ENCODE peak calls at places on chromosome 1, in eight cellular contexts. One of them, this sample, is unnamed.

GRCh38 chr1:30511563-30512252 is 211.7 kb downstream of the MATN1 start:
- DNase-seq in Peyer's patch: no peak
- DNase-seq in right lobe of liver: no peak
- DNase-seq in A549: peak
- DNase-seq in K562: no peak
- DNase-seq in stomach: peak
- DNase-seq in ovary: no peak
- DNase-seq in endothelial cell of umbilical vein: no peak
- DNase-seq in this sample: no peak

GRCh38 chr1:24765308-24765988 is 20.2 kb downstream of the CLIC4 start:
- DNase-seq in Peyer's patch: no peak
- DNase-seq in right lobe of liver: no peak
- DNase-seq in A549: no peak
- DNase-seq in K562: peak
- DNase-seq in stomach: no peak
- DNase-seq in ovary: no peak
- DNase-seq in endothelial cell of umbilical vein: peak
- DNase-seq in this sample: no peak

GRCh38 chr1:191284175-191284574 is 806.5 kb upstream of the BRINP3 start:
- DNase-seq in Peyer's patch: no peak
- DNase-seq in right lobe of liver: no peak
- DNase-seq in A549: no peak
- DNase-seq in K562: no peak
- DNase-seq in stomach: no peak
- DNase-seq in ovary: no peak
- DNase-seq in endothelial cell of umbilical vein: no peak
- DNase-seq in this sample: no peak

GRCh38 chr1:201769966-201770365 is 59.0 kb upstream of the IPO9 start:
- DNase-seq in Peyer's patch: no peak
- DNase-seq in right lobe of liver: no peak
- DNase-seq in A549: no peak
- DNase-seq in K562: no peak
- DNase-seq in stomach: no peak
- DNase-seq in ovary: no peak
- DNase-seq in endothelial cell of umbilical vein: peak
- DNase-seq in this sample: no peak

GRCh38 chr1:27960762-27961645 is 1.2 kb downstream of the XKR8 start:
- DNase-seq in Peyer's patch: peak
- DNase-seq in right lobe of liver: peak
- DNase-seq in A549: no peak
- DNase-seq in K562: no peak
- DNase-seq in stomach: no peak
- DNase-seq in ovary: no peak
- DNase-seq in endothelial cell of umbilical vein: peak
- DNase-seq in this sample: peak

GRCh38 chr1:144101397-144102050 is 129.7 kb upstream of the FAM72C start:
- DNase-seq in Peyer's patch: peak
- DNase-seq in right lobe of liver: peak
- DNase-seq in A549: peak
- DNase-seq in K562: no peak
- DNase-seq in stomach: peak
- DNase-seq in ovary: peak
- DNase-seq in endothelial cell of umbilical vein: peak
- DNase-seq in this sample: peak

GRCh38 chr1:56576880-56577858 is 2.2 kb downstream of the PLPP3 start:
- DNase-seq in Peyer's patch: no peak
- DNase-seq in right lobe of liver: no peak
- DNase-seq in A549: peak
- DNase-seq in K562: no peak
- DNase-seq in stomach: no peak
- DNase-seq in ovary: no peak
- DNase-seq in endothelial cell of umbilical vein: peak
- DNase-seq in this sample: no peak

GRCh38 chr1:91684599-91685196 is 184.0 kb downstream of the CDC7 start:
- DNase-seq in Peyer's patch: no peak
- DNase-seq in right lobe of liver: no peak
- DNase-seq in A549: no peak
- DNase-seq in K562: no peak
- DNase-seq in stomach: no peak
- DNase-seq in ovary: no peak
- DNase-seq in endothelial cell of umbilical vein: peak
- DNase-seq in this sample: no peak

GRCh38 chr1:232283864-232284263 is 346.1 kb downstream of the SIPA1L2 start:
- DNase-seq in Peyer's patch: no peak
- DNase-seq in right lobe of liver: no peak
- DNase-seq in A549: no peak
- DNase-seq in K562: no peak
- DNase-seq in stomach: no peak
- DNase-seq in ovary: no peak
- DNase-seq in endothelial cell of umbilical vein: no peak
- DNase-seq in this sample: no peak

GRCh38 chr1:161114556-161114955 is 3.3 kb downstream of the PFDN2 start:
- DNase-seq in Peyer's patch: no peak
- DNase-seq in right lobe of liver: no peak
- DNase-seq in A549: no peak
- DNase-seq in K562: no peak
- DNase-seq in stomach: no peak
- DNase-seq in ovary: no peak
- DNase-seq in endothelial cell of umbilical vein: no peak
- DNase-seq in this sample: no peak

GRCh38 chr1:192550922-192551534 is 24.5 kb upstream of the RGS1 start:
- DNase-seq in Peyer's patch: no peak
- DNase-seq in right lobe of liver: no peak
- DNase-seq in A549: peak
- DNase-seq in K562: no peak
- DNase-seq in stomach: no peak
- DNase-seq in ovary: no peak
- DNase-seq in endothelial cell of umbilical vein: peak
- DNase-seq in this sample: no peak

GRCh38 chr1:181324797-181325616 is 158.3 kb upstream of the CACNA1E start:
- DNase-seq in Peyer's patch: no peak
- DNase-seq in right lobe of liver: no peak
- DNase-seq in A549: peak
- DNase-seq in K562: no peak
- DNase-seq in stomach: no peak
- DNase-seq in ovary: no peak
- DNase-seq in endothelial cell of umbilical vein: no peak
- DNase-seq in this sample: no peak

GRCh38 chr1:64984106-64984505 is 17.8 kb upstream of the JAK1 start:
- DNase-seq in Peyer's patch: no peak
- DNase-seq in right lobe of liver: no peak
- DNase-seq in A549: no peak
- DNase-seq in K562: peak
- DNase-seq in stomach: no peak
- DNase-seq in ovary: no peak
- DNase-seq in endothelial cell of umbilical vein: no peak
- DNase-seq in this sample: no peak

GRCh38 chr1:225763815-225764548 is 13.6 kb upstream of the SRP9 start:
- DNase-seq in Peyer's patch: no peak
- DNase-seq in right lobe of liver: no peak
- DNase-seq in A549: peak
- DNase-seq in K562: no peak
- DNase-seq in stomach: peak
- DNase-seq in ovary: peak
- DNase-seq in endothelial cell of umbilical vein: peak
- DNase-seq in this sample: no peak

GRCh38 chr1:225765982-225766674 is 11.5 kb upstream of the SRP9 start:
- DNase-seq in Peyer's patch: no peak
- DNase-seq in right lobe of liver: no peak
- DNase-seq in A549: no peak
- DNase-seq in K562: no peak
- DNase-seq in stomach: peak
- DNase-seq in ovary: no peak
- DNase-seq in endothelial cell of umbilical vein: no peak
- DNase-seq in this sample: no peak

GRCh38 chr1:225762002-225762441 is 15.6 kb upstream of the SRP9 start:
- DNase-seq in Peyer's patch: no peak
- DNase-seq in right lobe of liver: no peak
- DNase-seq in A549: peak
- DNase-seq in K562: no peak
- DNase-seq in stomach: peak
- DNase-seq in ovary: peak
- DNase-seq in endothelial cell of umbilical vein: no peak
- DNase-seq in this sample: no peak

GRCh38 chr1:225760531-225760930 is 17.1 kb upstream of the SRP9 start:
- DNase-seq in Peyer's patch: no peak
- DNase-seq in right lobe of liver: no peak
- DNase-seq in A549: no peak
- DNase-seq in K562: no peak
- DNase-seq in stomach: no peak
- DNase-seq in ovary: peak
- DNase-seq in endothelial cell of umbilical vein: no peak
- DNase-seq in this sample: no peak

DNA sequence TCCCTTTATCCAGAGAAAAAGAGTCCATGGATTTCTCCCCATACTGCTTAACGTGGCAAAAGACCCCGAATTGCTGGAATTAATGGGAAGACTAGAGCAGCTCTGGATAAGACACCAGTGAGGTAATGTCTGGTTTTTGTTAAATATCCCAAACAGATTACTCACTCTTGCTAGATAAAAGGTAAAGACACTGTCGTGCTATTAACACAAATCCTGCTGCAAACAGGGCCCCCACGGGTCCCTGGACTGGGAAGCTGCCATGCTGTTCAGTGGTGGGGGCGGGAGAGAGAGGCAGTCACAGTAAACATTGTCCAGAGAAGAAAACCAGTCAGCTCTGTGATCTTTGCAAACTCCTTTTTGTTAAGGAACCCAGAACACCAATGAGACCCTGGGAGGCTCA is 15.2 kb upstream of the SRP9 start:
- DNase-seq in Peyer's patch: no peak
- DNase-seq in right lobe of liver: no peak
- DNase-seq in A549: peak
- DNase-seq in K562: no peak
- DNase-seq in stomach: peak
- DNase-seq in ovary: peak
- DNase-seq in endothelial cell of umbilical vein: no peak
- DNase-seq in this sample: no peak
- TF ChIP-seq POLR2A in Peyer's patch: no peak
- TF ChIP-seq POLR2A in right lobe of liver: no peak
- TF ChIP-seq POLR2A in A549: no peak
- TF ChIP-seq POLR2A in K562: no peak
- TF ChIP-seq POLR2A in stomach: no peak
- TF ChIP-seq POLR2A in ovary: no peak
- TF ChIP-seq POLR2A in endothelial cell of umbilical vein: no peak
- TF ChIP-seq POLR2A in this sample: no peak

GRCh38 chr1:5891141-5891540 is 101.1 kb downstream of the NPHP4 start:
- DNase-seq in Peyer's patch: no peak
- DNase-seq in right lobe of liver: no peak
- DNase-seq in A549: no peak
- DNase-seq in K562: no peak
- DNase-seq in stomach: no peak
- DNase-seq in ovary: no peak
- DNase-seq in endothelial cell of umbilical vein: no peak
- DNase-seq in this sample: no peak

GRCh38 chr1:5890346-5891106 is 101.7 kb downstream of the NPHP4 start:
- DNase-seq in Peyer's patch: no peak
- DNase-seq in right lobe of liver: no peak
- DNase-seq in A549: no peak
- DNase-seq in K562: no peak
- DNase-seq in stomach: no peak
- DNase-seq in ovary: no peak
- DNase-seq in endothelial cell of umbilical vein: no peak
- DNase-seq in this sample: no peak

GRCh38 chr1:5889462-5889861 is 102.8 kb downstream of the NPHP4 start:
- DNase-seq in Peyer's patch: no peak
- DNase-seq in right lobe of liver: no peak
- DNase-seq in A549: no peak
- DNase-seq in K562: no peak
- DNase-seq in stomach: no peak
- DNase-seq in ovary: no peak
- DNase-seq in endothelial cell of umbilical vein: no peak
- DNase-seq in this sample: no peak

GRCh38 chr1:5888606-5889211 is 103.5 kb downstream of the NPHP4 start:
- DNase-seq in Peyer's patch: no peak
- DNase-seq in right lobe of liver: no peak
- DNase-seq in A549: peak
- DNase-seq in K562: no peak
- DNase-seq in stomach: no peak
- DNase-seq in ovary: no peak
- DNase-seq in endothelial cell of umbilical vein: no peak
- DNase-seq in this sample: no peak

DNA sequence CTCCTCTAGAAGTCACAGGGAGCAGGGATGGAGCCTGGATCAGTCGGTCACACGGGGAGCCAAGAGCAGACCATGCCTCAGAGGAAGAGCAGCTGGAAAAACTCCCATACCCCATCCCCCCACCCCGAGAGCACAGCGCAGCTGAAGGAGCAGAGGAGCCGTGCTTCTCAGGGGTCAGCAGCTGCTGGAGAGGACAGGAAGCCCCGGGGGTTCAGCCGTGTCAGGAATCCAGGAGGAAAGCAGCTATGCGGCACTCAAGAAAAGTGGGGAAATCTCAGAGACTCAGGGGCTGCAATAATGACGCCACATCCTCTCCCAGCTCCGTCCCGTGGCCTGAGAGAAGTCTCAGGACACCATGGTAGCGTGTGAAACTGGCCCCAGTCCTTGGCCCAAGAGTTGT is 102.3 kb downstream of the NPHP4 start:
- DNase-seq in Peyer's patch: no peak
- DNase-seq in right lobe of liver: no peak
- DNase-seq in A549: no peak
- DNase-seq in K562: no peak
- DNase-seq in stomach: no peak
- DNase-seq in ovary: no peak
- DNase-seq in endothelial cell of umbilical vein: no peak
- DNase-seq in this sample: no peak
- TF ChIP-seq CTCF in Peyer's patch: no peak
- TF ChIP-seq CTCF in right lobe of liver: no peak
- TF ChIP-seq CTCF in A549: no peak
- TF ChIP-seq CTCF in K562: no peak
- TF ChIP-seq CTCF in stomach: no peak
- TF ChIP-seq CTCF in ovary: no peak
- TF ChIP-seq CTCF in endothelial cell of umbilical vein: no peak
- TF ChIP-seq CTCF in this sample: no peak

DNA sequence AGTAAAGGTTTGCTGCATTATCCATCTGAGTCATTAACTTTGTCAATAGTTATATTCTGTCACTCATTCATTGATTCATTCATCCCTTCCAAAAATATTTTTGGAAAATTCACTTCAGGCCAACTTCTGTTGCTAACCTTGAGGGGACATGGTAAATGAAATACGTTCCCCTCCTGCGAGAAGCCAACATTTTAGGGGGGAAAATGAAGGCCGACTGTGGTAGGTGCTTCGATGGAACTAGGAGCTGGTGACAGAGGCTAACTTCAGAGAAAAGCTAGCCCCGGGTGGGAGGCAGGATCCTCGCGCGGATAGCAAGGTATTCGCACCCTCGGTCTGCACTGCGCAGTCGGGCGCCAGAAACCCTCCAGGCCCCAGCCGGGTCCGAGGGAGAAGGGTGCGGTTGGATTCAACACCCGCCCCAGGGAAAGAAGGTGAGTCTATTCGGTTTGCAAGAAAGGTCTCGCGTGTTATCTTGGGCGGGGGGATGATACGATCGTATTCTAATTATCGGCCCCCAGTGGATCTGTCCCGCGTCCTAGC is 646 bp upstream of the RRP15 start:
- DNase-seq in Peyer's patch: no peak
- DNase-seq in right lobe of liver: no peak
- DNase-seq in A549: no peak
- DNase-seq in K562: no peak
- DNase-seq in stomach: no peak
- DNase-seq in ovary: peak
- DNase-seq in endothelial cell of umbilical vein: no peak
- DNase-seq in this sample: no peak
- H3K27ac ChIP-seq in Peyer's patch: peak
- H3K27ac ChIP-seq in right lobe of liver: peak
- H3K27ac ChIP-seq in A549: peak
- H3K27ac ChIP-seq in K562: peak
- H3K27ac ChIP-seq in stomach: peak
- H3K27ac ChIP-seq in ovary: no peak
- H3K27ac ChIP-seq in endothelial cell of umbilical vein: peak
- H3K27ac ChIP-seq in this sample: peak

GRCh38 chr1:40394456-40395172 is 21.1 kb downstream of the SMAP2 start:
- DNase-seq in Peyer's patch: no peak
- DNase-seq in right lobe of liver: no peak
- DNase-seq in A549: no peak
- DNase-seq in K562: no peak
- DNase-seq in stomach: no peak
- DNase-seq in ovary: no peak
- DNase-seq in endothelial cell of umbilical vein: no peak
- DNase-seq in this sample: no peak
- TF ChIP-seq POLR2A in Peyer's patch: peak
- TF ChIP-seq POLR2A in right lobe of liver: peak
- TF ChIP-seq POLR2A in A549: no peak
- TF ChIP-seq POLR2A in K562: no peak
- TF ChIP-seq POLR2A in stomach: no peak
- TF ChIP-seq POLR2A in ovary: no peak
- TF ChIP-seq POLR2A in endothelial cell of umbilical vein: no peak
- TF ChIP-seq POLR2A in this sample: peak

This sample was measured in transverse colon.